ENCODE peak calls at places on chromosomes 12 and 14, in seven cellular contexts. One of them, this sample, is unnamed.

GRCh38 chr12:71973687-71974086 is 35.0 kb downstream of the TPH2 start:
- DNase-seq in A549: no peak
- DNase-seq in CD8-positive, alpha-beta T cell: no peak
- DNase-seq in tibial artery: no peak
- DNase-seq in psoas muscle: no peak
- DNase-seq in gastrocnemius medialis: no peak
- DNase-seq in uterus: no peak
- DNase-seq in this sample: no peak

GRCh38 chr12:100520048-100520769 is 46.5 kb downstream of the NR1H4 start:
- DNase-seq in uterus: no peak
- DNase-seq in tibial artery: no peak
- DNase-seq in CD8-positive, alpha-beta T cell: no peak
- DNase-seq in psoas muscle: no peak
- DNase-seq in gastrocnemius medialis: no peak
- DNase-seq in A549: no peak
- DNase-seq in this sample: no peak

GRCh38 chr14:64910847-64911495 is 3.3 kb upstream of the CHURC1 start:
- DNase-seq in gastrocnemius medialis: no peak
- DNase-seq in psoas muscle: no peak
- DNase-seq in CD8-positive, alpha-beta T cell: no peak
- DNase-seq in tibial artery: no peak
- DNase-seq in A549: peak; percentile 60
- DNase-seq in uterus: no peak
- DNase-seq in this sample: no peak

GRCh38 chr12:95909871-95910270 is 32.5 kb downstream of the CCDC38 start:
- DNase-seq in psoas muscle: no peak
- DNase-seq in CD8-positive, alpha-beta T cell: no peak
- DNase-seq in A549: no peak
- DNase-seq in tibial artery: no peak
- DNase-seq in uterus: no peak
- DNase-seq in gastrocnemius medialis: no peak
- DNase-seq in this sample: no peak

GRCh38 chr12:50188280-50188781 is 21.2 kb upstream of the CERS5 start:
- DNase-seq in CD8-positive, alpha-beta T cell: no peak
- DNase-seq in tibial artery: peak; percentile 60
- DNase-seq in uterus: peak; percentile 35
- DNase-seq in gastrocnemius medialis: peak; percentile 42
- DNase-seq in psoas muscle: no peak
- DNase-seq in A549: no peak
- DNase-seq in this sample: no peak

GRCh38 chr12:92080390-92081285 is 65.0 kb downstream of the BTG1 start:
- DNase-seq in uterus: no peak
- DNase-seq in tibial artery: no peak
- DNase-seq in gastrocnemius medialis: no peak
- DNase-seq in A549: peak; percentile 90
- DNase-seq in psoas muscle: no peak
- DNase-seq in CD8-positive, alpha-beta T cell: no peak
- DNase-seq in this sample: no peak

GRCh38 chr12:106138279-106138645 is 492 bp downstream of the NUAK1 start:
- DNase-seq in uterus: peak; percentile 35
- DNase-seq in CD8-positive, alpha-beta T cell: no peak
- DNase-seq in psoas muscle: no peak
- DNase-seq in tibial artery: no peak
- DNase-seq in gastrocnemius medialis: no peak
- DNase-seq in A549: no peak
- DNase-seq in this sample: no peak

GRCh38 chr14:100849432-100849831 is 23.5 kb downstream of the MEG3 start:
- DNase-seq in CD8-positive, alpha-beta T cell: no peak
- DNase-seq in tibial artery: no peak
- DNase-seq in psoas muscle: no peak
- DNase-seq in A549: no peak
- DNase-seq in gastrocnemius medialis: no peak
- DNase-seq in uterus: no peak
- DNase-seq in this sample: no peak

GRCh38 chr12:50672158-50672557 is 91.7 kb upstream of the ATF1 start:
- DNase-seq in psoas muscle: no peak
- DNase-seq in A549: no peak
- DNase-seq in uterus: no peak
- DNase-seq in tibial artery: no peak
- DNase-seq in gastrocnemius medialis: no peak
- DNase-seq in CD8-positive, alpha-beta T cell: no peak
- DNase-seq in this sample: no peak

GRCh38 chr14:34043627-34044372 is 92.9 kb upstream of the EGLN3 start:
- DNase-seq in CD8-positive, alpha-beta T cell: no peak
- DNase-seq in gastrocnemius medialis: no peak
- DNase-seq in tibial artery: no peak
- DNase-seq in uterus: no peak
- DNase-seq in A549: peak; percentile 77
- DNase-seq in psoas muscle: no peak
- DNase-seq in this sample: no peak

GRCh38 chr14:36662543-36663403 is 1.1 kb downstream of the PAX9 start:
- DNase-seq in A549: peak; percentile 53
- DNase-seq in gastrocnemius medialis: no peak
- DNase-seq in uterus: no peak
- DNase-seq in psoas muscle: peak; percentile 71
- DNase-seq in CD8-positive, alpha-beta T cell: no peak
- DNase-seq in tibial artery: no peak
- DNase-seq in this sample: no peak

GRCh38 chr14:23186913-23187654 is 3.6 kb upstream of the SLC7A8 start:
- DNase-seq in A549: peak; percentile 74
- DNase-seq in psoas muscle: no peak
- DNase-seq in CD8-positive, alpha-beta T cell: no peak
- DNase-seq in uterus: peak; percentile 46
- DNase-seq in tibial artery: peak; percentile 49
- DNase-seq in gastrocnemius medialis: peak; percentile 30
- DNase-seq in this sample: peak; percentile 74

GRCh38 chr14:51490205-51490604 is 161.5 kb upstream of the FRMD6 start:
- DNase-seq in CD8-positive, alpha-beta T cell: no peak
- DNase-seq in psoas muscle: no peak
- DNase-seq in A549: peak; percentile 28
- DNase-seq in tibial artery: no peak
- DNase-seq in gastrocnemius medialis: no peak
- DNase-seq in uterus: no peak
- DNase-seq in this sample: no peak

GRCh38 chr14:22893706-22894105 is 10.7 kb downstream of the REM2 start:
- DNase-seq in A549: no peak
- DNase-seq in tibial artery: no peak
- DNase-seq in uterus: no peak
- DNase-seq in gastrocnemius medialis: no peak
- DNase-seq in CD8-positive, alpha-beta T cell: no peak
- DNase-seq in psoas muscle: no peak
- DNase-seq in this sample: no peak

GRCh38 chr12:55068416-55069010 is 48.7 kb downstream of the NEUROD4 start:
- DNase-seq in CD8-positive, alpha-beta T cell: no peak
- DNase-seq in uterus: no peak
- DNase-seq in gastrocnemius medialis: no peak
- DNase-seq in psoas muscle: no peak
- DNase-seq in A549: peak; percentile 68
- DNase-seq in tibial artery: no peak
- DNase-seq in this sample: no peak

GRCh38 chr12:38399711-38400205 is 83.2 kb downstream of the ALG10B start:
- DNase-seq in tibial artery: no peak
- DNase-seq in uterus: no peak
- DNase-seq in gastrocnemius medialis: no peak
- DNase-seq in A549: no peak
- DNase-seq in psoas muscle: no peak
- DNase-seq in CD8-positive, alpha-beta T cell: no peak
- DNase-seq in this sample: no peak

GRCh38 chr12:34219046-34219770 is 196.9 kb downstream of the ALG10 start:
- DNase-seq in psoas muscle: no peak
- DNase-seq in uterus: no peak
- DNase-seq in gastrocnemius medialis: no peak
- DNase-seq in CD8-positive, alpha-beta T cell: no peak
- DNase-seq in tibial artery: no peak
- DNase-seq in A549: no peak
- DNase-seq in this sample: no peak

GRCh38 chr14:22380511-22381455 is 208.2 kb downstream of the DAD1 start:
- DNase-seq in tibial artery: no peak
- DNase-seq in A549: no peak
- DNase-seq in uterus: no peak
- DNase-seq in psoas muscle: no peak
- DNase-seq in CD8-positive, alpha-beta T cell: no peak
- DNase-seq in gastrocnemius medialis: no peak
- DNase-seq in this sample: no peak

GRCh38 chr14:55136868-55137785 is 8.1 kb downstream of the LGALS3 start:
- DNase-seq in gastrocnemius medialis: peak; percentile 30
- DNase-seq in uterus: peak; percentile 80
- DNase-seq in CD8-positive, alpha-beta T cell: no peak
- DNase-seq in psoas muscle: peak; percentile 74
- DNase-seq in tibial artery: peak; percentile 73
- DNase-seq in A549: no peak
- DNase-seq in this sample: peak; percentile 65
- H3K4me3 ChIP-seq in gastrocnemius medialis: peak overlapping the region; percentile 16
- H3K4me3 ChIP-seq in uterus: peak overlapping the region; percentile 10
- H3K4me3 ChIP-seq in CD8-positive, alpha-beta T cell: no peak overlapping the region
- H3K4me3 ChIP-seq in psoas muscle: peak overlapping the region; percentile 45
- H3K4me3 ChIP-seq in tibial artery: peak overlapping the region; percentile 34
- H3K4me3 ChIP-seq in A549: no peak overlapping the region
- H3K4me3 ChIP-seq in this sample: peak overlapping the region; percentile 20

DNA sequence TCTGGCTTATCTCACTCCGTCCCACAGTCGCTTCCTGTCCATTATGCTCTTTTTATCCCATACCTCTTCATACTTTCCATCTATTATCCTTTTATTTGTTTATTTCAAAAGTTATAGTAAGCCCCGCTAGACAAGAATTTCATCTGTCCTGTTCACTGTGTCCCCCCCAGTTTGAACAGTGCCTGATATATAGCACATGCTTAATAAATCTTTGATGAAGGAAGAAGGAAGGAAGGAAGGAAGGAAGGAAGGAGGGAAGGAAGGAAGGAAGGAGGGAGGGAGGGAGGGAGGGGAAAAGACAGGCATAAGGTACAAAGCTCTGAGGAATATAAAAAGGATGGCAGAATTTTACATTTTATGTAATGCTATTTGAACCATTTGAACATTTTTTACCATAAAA is 324.7 kb downstream of the GXYLT1 start:
- DNase-seq in psoas muscle: no peak
- DNase-seq in uterus: no peak
- DNase-seq in A549: no peak
- DNase-seq in tibial artery: no peak
- DNase-seq in gastrocnemius medialis: no peak
- DNase-seq in CD8-positive, alpha-beta T cell: no peak
- DNase-seq in this sample: no peak
- TF ChIP-seq CTCF in psoas muscle: no peak
- TF ChIP-seq CTCF in uterus: no peak
- TF ChIP-seq CTCF in A549: no peak
- TF ChIP-seq CTCF in tibial artery: no peak
- TF ChIP-seq CTCF in gastrocnemius medialis: no peak
- TF ChIP-seq CTCF in CD8-positive, alpha-beta T cell: no peak
- TF ChIP-seq CTCF in this sample: no peak

GRCh38 chr14:90115780-90116179 is 54.0 kb downstream of the KCNK13 start:
- DNase-seq in psoas muscle: no peak
- DNase-seq in A549: no peak
- DNase-seq in uterus: no peak
- DNase-seq in gastrocnemius medialis: no peak
- DNase-seq in tibial artery: no peak
- DNase-seq in CD8-positive, alpha-beta T cell: no peak
- DNase-seq in this sample: no peak

GRCh38 chr14:90116444-90116843 is 54.6 kb downstream of the KCNK13 start:
- DNase-seq in uterus: no peak
- DNase-seq in gastrocnemius medialis: no peak
- DNase-seq in A549: no peak
- DNase-seq in tibial artery: no peak
- DNase-seq in CD8-positive, alpha-beta T cell: no peak
- DNase-seq in psoas muscle: no peak
- DNase-seq in this sample: no peak

GRCh38 chr14:90111895-90112534 is 50.2 kb downstream of the KCNK13 start:
- DNase-seq in tibial artery: no peak
- DNase-seq in A549: peak; percentile 31
- DNase-seq in uterus: no peak
- DNase-seq in gastrocnemius medialis: no peak
- DNase-seq in CD8-positive, alpha-beta T cell: no peak
- DNase-seq in psoas muscle: no peak
- DNase-seq in this sample: peak; percentile 11

GRCh38 chr14:90109858-90110257 is 48.1 kb downstream of the KCNK13 start:
- DNase-seq in A549: peak; percentile 26
- DNase-seq in gastrocnemius medialis: no peak
- DNase-seq in uterus: no peak
- DNase-seq in tibial artery: no peak
- DNase-seq in CD8-positive, alpha-beta T cell: no peak
- DNase-seq in psoas muscle: no peak
- DNase-seq in this sample: no peak

DNA sequence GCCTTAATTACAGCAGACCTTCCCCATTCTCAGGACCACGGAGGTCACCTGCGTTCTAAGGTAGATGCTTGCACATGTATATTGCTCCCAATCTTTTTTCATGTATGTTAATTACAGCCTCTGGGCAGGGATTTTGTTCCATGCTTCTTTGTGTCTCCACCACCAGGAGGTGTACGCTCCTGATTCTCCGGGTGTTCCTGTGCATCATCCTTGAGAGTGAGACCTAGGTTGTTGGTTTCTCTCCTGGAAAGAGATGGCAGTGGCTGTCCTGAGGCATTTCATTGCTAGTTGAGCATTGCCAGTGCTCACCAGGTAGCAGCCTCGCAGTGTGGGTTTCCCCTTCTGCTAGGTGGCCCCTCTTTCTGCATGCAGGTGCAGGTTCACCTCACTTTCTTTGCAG is 52.8 kb downstream of the KCNK13 start:
- DNase-seq in gastrocnemius medialis: no peak
- DNase-seq in CD8-positive, alpha-beta T cell: no peak
- DNase-seq in uterus: no peak
- DNase-seq in tibial artery: no peak
- DNase-seq in psoas muscle: no peak
- DNase-seq in A549: peak; percentile 26
- DNase-seq in this sample: no peak
- H3K27ac ChIP-seq in gastrocnemius medialis: no peak overlapping the region
- H3K27ac ChIP-seq in CD8-positive, alpha-beta T cell: no peak overlapping the region
- H3K27ac ChIP-seq in uterus: no peak overlapping the region
- H3K27ac ChIP-seq in tibial artery: no peak overlapping the region
- H3K27ac ChIP-seq in psoas muscle: no peak overlapping the region
- H3K27ac ChIP-seq in A549: no peak overlapping the region
- H3K27ac ChIP-seq in this sample: no peak overlapping the region

GRCh38 chr14:98137626-98138025 is 1134.4 kb downstream of the BCL11B start:
- DNase-seq in tibial artery: no peak
- DNase-seq in gastrocnemius medialis: no peak
- DNase-seq in psoas muscle: no peak
- DNase-seq in uterus: no peak
- DNase-seq in A549: no peak
- DNase-seq in CD8-positive, alpha-beta T cell: no peak
- DNase-seq in this sample: no peak
- H3K4me3 ChIP-seq in tibial artery: no peak overlapping the region
- H3K4me3 ChIP-seq in gastrocnemius medialis: no peak overlapping the region
- H3K4me3 ChIP-seq in psoas muscle: no peak overlapping the region
- H3K4me3 ChIP-seq in uterus: no peak overlapping the region
- H3K4me3 ChIP-seq in A549: no peak overlapping the region
- H3K4me3 ChIP-seq in CD8-positive, alpha-beta T cell: peak overlapping the region; percentile 56
- H3K4me3 ChIP-seq in this sample: no peak overlapping the region